ENCODE peak calls at places on chromosomes 12 and 14, in seven cellular contexts. A, K, N, S, E, C and Q are unnamed samples.

GRCh38 chr12:13342971-13343370 is 146.4 kb downstream of the EMP1 start:
- DNase-seq in A (no peak), K (no peak), N (no peak), S (no peak), E (peak), C (no peak), Q (no peak)

GRCh38 chr12:46489951-46490388 is 117.4 kb upstream of the SLC38A2 start:
- DNase-seq in A (no peak), K (no peak), N (peak), S (no peak), E (no peak), C (no peak), Q (no peak)

GRCh38 chr12:59517522-59517921 is 78.3 kb upstream of the SLC16A7 start:
- DNase-seq in A (no peak), K (no peak), N (no peak), S (no peak), E (no peak), C (no peak), Q (no peak)

GRCh38 chr14:91369628-91370445 is 47.8 kb downstream of the CCDC88C start:
- DNase-seq in A (peak), K (no peak), N (peak), S (no peak), E (no peak), C (no peak), Q (no peak)

GRCh38 chr14:74290415-74290814 is 12.3 kb downstream of the ABCD4 start:
- DNase-seq in A (peak), K (no peak), N (peak), S (no peak), E (no peak), C (peak), Q (peak)

GRCh38 chr12:109461846-109462766 is 15.0 kb downstream of the KCTD10 start:
- DNase-seq in A (no peak), K (peak), N (peak), S (peak), E (no peak), C (peak), Q (no peak)

GRCh38 chr14:71668942-71669341 is 263.3 kb upstream of the RGS6 start:
- DNase-seq in A (no peak), K (no peak), N (no peak), S (no peak), E (no peak), C (no peak), Q (no peak)

GRCh38 chr12:14961466-14962155 is at the start of gene ARHGDIB:
- DNase-seq in A (no peak), K (no peak), N (peak), S (no peak), E (peak), C (no peak), Q (peak)

GRCh38 chr12:31005944-31006361 is 67.7 kb upstream of the DDX11 start:
- DNase-seq in A (no peak), K (peak), N (peak), S (peak), E (no peak), C (peak), Q (no peak)

GRCh38 chr12:117023998-117024960 is 74.9 kb downstream of the TESC start:
- DNase-seq in A (no peak), K (no peak), N (no peak), S (no peak), E (no peak), C (no peak), Q (no peak)

GRCh38 chr12:106045251-106045674 is 93.5 kb downstream of the NUAK1 start:
- DNase-seq in A (no peak), K (no peak), N (no peak), S (no peak), E (no peak), C (no peak), Q (no peak)

GRCh38 chr14:55077155-55077554 is 25.7 kb downstream of the MAPK1IP1L start:
- DNase-seq in A (no peak), K (no peak), N (no peak), S (no peak), E (peak), C (no peak), Q (peak)

GRCh38 chr12:32917094-32917611 is 20.6 kb upstream of the PKP2 start:
- DNase-seq in A (no peak), K (no peak), N (no peak), S (no peak), E (no peak), C (no peak), Q (no peak)

GRCh38 chr14:90692826-90693225 is 123.4 kb downstream of the TTC7B start:
- DNase-seq in A (no peak), K (no peak), N (no peak), S (no peak), E (no peak), C (peak), Q (no peak)

GRCh38 chr12:124032265-124032886 is 59.4 kb downstream of the ZNF664 start:
- DNase-seq in A (peak), K (no peak), N (peak), S (no peak), E (no peak), C (peak), Q (peak)

GRCh38 chr14:86038401-86038985 is 508.5 kb downstream of the FLRT2 start:
- DNase-seq in A (peak), K (peak), N (peak), S (peak), E (peak), C (peak), Q (peak)

GRCh38 chr12:19596755-19597154 is 157.5 kb downstream of the AEBP2 start:
- DNase-seq in A (no peak), K (no peak), N (no peak), S (no peak), E (no peak), C (no peak), Q (no peak)